ENCODE peak calls at places on chromosomes 13 and 19, in four cellular contexts. Q is fibroblast of lung; V is uterus; E is CD8-positive, alpha-beta T cell. H is an unnamed sample.

GRCh38 chr13:60062502-60062901 is 101.2 kb downstream of the DIAPH3 start:
- DNase-seq in E (no peak), Q (no peak), V (no peak), H (no peak)

GRCh38 chr13:22498006-22498405 is 682.8 kb upstream of the SGCG start:
- DNase-seq in Q (no peak), E (no peak), V (no peak), H (no peak)

GRCh38 chr13:29484796-29485195 is 110.7 kb downstream of the SLC7A1 start:
- DNase-seq in E (no peak), V (no peak), Q (no peak), H (no peak)

GRCh38 chr13:110265682-110266430 is 41.1 kb downstream of the COL4A1 start:
- DNase-seq in V (no peak), E (no peak), Q (no peak), H (no peak)

GRCh38 chr19:39765091-39766076 is 13.3 kb upstream of the LEUTX start:
- DNase-seq in Q (peak), V (peak), E (peak), H (peak)

GRCh38 chr19:41328818-41329220 is 18.8 kb downstream of the CCDC97 start:
- DNase-seq in V (no peak), E (no peak), Q (no peak), H (no peak)

GRCh38 chr13:43663474-43664090 is 123.2 kb downstream of the ENOX1 start:
- DNase-seq in Q (peak), V (no peak), E (no peak), H (no peak)

GRCh38 chr19:13118424-13119193 is 545 bp downstream of the NACC1 start:
- DNase-seq in Q (no peak), E (no peak), V (no peak), H (no peak)

GRCh38 chr19:3977242-3978143 is 6.6 kb upstream of the DAPK3 start:
- DNase-seq in Q (no peak), V (no peak), E (no peak), H (no peak)

GRCh38 chr19:2084993-2085720 is 11.0 kb downstream of the MOB3A start:
- DNase-seq in Q (no peak), E (peak), V (no peak), H (no peak)

GRCh38 chr19:2089001-2089711 is 7.0 kb downstream of the MOB3A start:
- DNase-seq in V (no peak), E (no peak), Q (no peak), H (peak)

GRCh38 chr19:2095338-2095938 is 688 bp downstream of the MOB3A start:
- DNase-seq in V (no peak), Q (no peak), E (no peak), H (no peak)

GRCh38 chr19:2087621-2088100 is 8.5 kb downstream of the MOB3A start:
- DNase-seq in E (no peak), Q (no peak), V (no peak), H (no peak)

GRCh38 chr19:2089727-2090053 is 6.4 kb downstream of the MOB3A start:
- DNase-seq in Q (no peak), V (no peak), E (no peak), H (no peak)
- H3K4me3 ChIP-seq in Q (no peak), V (no peak), E (peak), H (no peak)

GRCh38 chr13:76885203-76886004 is 801 bp downstream of the KCTD12 start:
- DNase-seq in E (peak), V (peak), Q (peak), H (peak)
- H3K27ac ChIP-seq in E (peak), V (peak), Q (peak), H (peak)

GRCh38 chr13:40401911-40402776 is 264.3 kb downstream of the FOXO1 start:
- DNase-seq in E (peak), V (peak), Q (peak), H (peak)
- H3K4me3 ChIP-seq in E (no peak), V (no peak), Q (no peak), H (peak)

DNA sequence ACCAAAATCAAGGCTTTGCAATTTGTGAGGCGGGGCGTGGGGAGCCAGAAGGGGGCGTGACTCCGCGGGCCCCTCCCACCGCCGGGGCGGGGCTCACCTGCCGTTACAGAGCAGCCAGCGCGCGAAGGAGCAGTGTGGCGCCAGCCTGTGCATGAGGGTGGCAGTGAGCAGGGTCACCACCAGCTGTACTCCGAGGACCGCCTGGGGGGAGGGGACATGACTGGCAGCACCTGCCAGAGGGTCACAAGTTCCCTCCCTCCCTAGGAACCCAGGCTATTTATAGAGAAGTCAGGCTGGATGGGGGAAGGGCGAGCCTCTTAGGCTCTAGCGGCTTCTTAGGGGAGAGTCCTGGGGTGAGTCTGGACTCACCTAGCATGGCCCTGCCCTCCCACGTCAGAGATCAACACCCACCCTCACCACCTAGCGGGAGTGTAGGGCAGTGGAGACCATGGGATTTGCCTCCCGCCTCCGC is 3.6 kb downstream of the TMEM161A start:
- DNase-seq in E (peak), V (no peak), Q (no peak), H (no peak)
- H3K27ac ChIP-seq in E (no peak), V (no peak), Q (no peak), H (no peak)

DNA sequence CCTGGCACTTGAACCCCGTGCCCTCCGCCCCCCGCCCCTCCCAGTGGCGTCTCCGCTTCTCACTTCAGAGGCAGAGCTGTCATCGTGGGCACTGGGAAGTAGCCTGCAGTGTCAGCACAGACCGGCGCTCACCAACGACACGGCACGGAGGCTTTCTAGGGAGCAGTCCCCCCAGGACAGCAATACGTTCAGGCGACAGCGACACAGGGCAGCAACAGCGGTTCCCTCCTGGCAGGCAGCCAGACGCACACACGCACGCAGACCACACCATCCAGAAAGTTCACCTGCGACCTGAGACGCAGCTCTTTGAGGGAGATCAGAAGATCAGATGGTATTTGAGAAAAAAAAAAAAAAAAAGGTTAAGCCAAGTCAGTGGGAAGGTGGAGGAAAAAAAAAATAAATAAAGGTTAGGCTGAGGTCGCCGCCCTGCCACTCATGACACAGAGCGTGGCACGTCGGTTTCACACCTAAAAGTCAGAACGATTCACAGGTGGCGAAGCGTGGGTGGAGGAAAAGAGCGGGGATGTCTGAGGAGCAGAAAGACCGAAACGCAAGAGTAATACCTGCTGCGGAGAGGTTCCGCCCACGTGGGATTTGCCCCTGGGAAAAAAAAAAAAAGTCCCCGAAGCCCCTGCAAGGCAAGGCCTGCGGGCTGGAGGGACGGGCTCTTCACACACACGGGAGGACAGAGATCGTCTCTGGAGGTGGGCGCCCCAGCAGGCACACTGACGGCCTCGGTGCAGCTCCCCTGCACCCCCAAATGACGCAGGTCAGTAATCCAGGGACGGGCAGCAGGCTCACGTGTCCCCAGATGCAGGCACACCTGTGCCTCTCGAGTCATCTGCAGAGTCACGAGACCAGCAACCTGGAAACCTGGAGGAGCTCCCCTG is 94.5 kb downstream of the GNG7 start:
- DNase-seq in Q (no peak), V (no peak), E (peak), H (no peak)
- H3K4me3 ChIP-seq in Q (no peak), V (no peak), E (no peak), H (no peak)

GRCh38 chr19:55603581-55604292 is 1.7 kb upstream of the ZNF865 start:
- DNase-seq in E (no peak), Q (no peak), V (no peak), H (no peak)
- H3K27ac ChIP-seq in E (no peak), Q (no peak), V (peak), H (no peak)

GRCh38 chr19:45814166-45814780 is 835 bp downstream of the RSPH6A start:
- DNase-seq in E (no peak), V (no peak), Q (no peak), H (no peak)

GRCh38 chr19:45816236-45817009 is 1.3 kb upstream of the RSPH6A start:
- DNase-seq in E (no peak), Q (no peak), V (no peak), H (no peak)

GRCh38 chr19:45817010-45817724 is 2.1 kb upstream of the RSPH6A start:
- DNase-seq in Q (peak), V (peak), E (peak), H (peak)

GRCh38 chr19:45814851-45815481 is at the start of gene RSPH6A:
- DNase-seq in Q (no peak), E (no peak), V (no peak), H (no peak)

DNA sequence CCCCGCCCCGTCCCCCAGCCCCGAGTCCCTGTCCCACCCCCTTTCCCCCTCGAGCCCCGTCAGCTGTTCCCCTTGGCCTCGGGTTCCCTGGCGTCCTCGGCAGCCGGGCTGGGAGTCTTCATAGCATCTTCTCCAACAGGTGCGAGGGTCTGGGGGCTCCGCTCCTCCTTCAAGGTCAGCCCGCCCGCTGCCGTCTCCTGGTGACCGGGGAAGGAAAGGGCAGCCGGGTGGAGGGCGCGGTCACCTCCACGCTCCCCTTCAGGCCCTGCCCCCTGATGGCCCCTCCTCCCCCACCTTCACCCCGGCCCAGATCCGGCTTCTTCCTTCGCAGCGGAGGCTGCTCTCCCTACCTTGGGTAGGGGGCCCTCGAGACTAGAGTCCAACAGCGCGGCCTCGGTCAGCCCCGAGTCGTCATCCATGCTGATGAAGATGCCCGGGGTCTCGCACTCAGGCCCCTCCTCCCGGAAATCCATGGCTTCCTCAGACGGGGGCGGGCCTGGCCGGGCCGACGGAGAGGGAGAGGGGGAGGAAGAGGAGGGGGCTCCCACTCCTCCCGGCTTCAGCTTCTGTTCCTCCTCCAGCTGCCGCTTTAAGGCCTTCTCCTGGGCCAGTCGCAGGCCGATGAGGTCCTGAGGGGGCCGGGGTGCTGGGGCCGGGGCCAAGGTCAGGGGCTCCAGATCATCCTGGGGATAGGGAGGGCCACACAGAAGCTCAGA is 551 bp upstream of the RSPH6A start:
- DNase-seq in V (no peak), E (no peak), Q (no peak), H (no peak)
- H3K4me3 ChIP-seq in V (peak), E (no peak), Q (no peak), H (peak)

GRCh38 chr13:84491952-84492351 is 609.7 kb upstream of the SLITRK1 start:
- DNase-seq in Q (no peak), V (no peak), E (no peak), H (no peak)
- H3K27ac ChIP-seq in Q (no peak), V (no peak), E (no peak), H (no peak)

GRCh38 chr13:20624213-20624612 is 57.3 kb downstream of the IFT88 start:
- DNase-seq in Q (no peak), E (no peak), V (no peak), H (no peak)
- H3K4me3 ChIP-seq in Q (no peak), E (no peak), V (no peak), H (no peak)

H was measured in brain microvascular endothelial cell.